ENCODE peak calls at places on chromosomes 13 and 19, in nine cellular contexts. L, K, T, F, Q, Y, S, U and H are unnamed samples.

GRCh38 chr13:111390522-111391270 is 70.3 kb downstream of the TEX29 start:
- DNase-seq in L (no peak), K (no peak), S (no peak), U (no peak), T (no peak), Y (no peak), F (no peak), Q (no peak), H (no peak)

GRCh38 chr13:113903361-113903760 is 39.5 kb upstream of the GAS6 start:
- DNase-seq in U (no peak), S (no peak), L (no peak), F (peak), K (no peak), Q (no peak), T (no peak), Y (peak), H (no peak)

GRCh38 chr13:80189889-80190597 is 150.9 kb downstream of the SPRY2 start:
- DNase-seq in Y (no peak), K (no peak), Q (no peak), L (no peak), S (no peak), T (no peak), U (no peak), F (no peak), H (no peak)

GRCh38 chr19:2711937-2712205 is 9.3 kb downstream of the DIRAS1 start:
- DNase-seq in S (no peak), L (no peak), U (no peak), K (no peak), T (no peak), Y (no peak), F (no peak), Q (no peak), H (no peak)

GRCh38 chr13:97058417-97058816 is 64.1 kb upstream of the OXGR1 start:
- DNase-seq in F (no peak), S (no peak), Q (no peak), L (no peak), T (no peak), K (no peak), Y (no peak), U (peak), H (no peak)

GRCh38 chr19:32041681-32042292 is 303.6 kb upstream of the ZNF507 start:
- DNase-seq in Y (peak), T (peak), S (no peak), U (peak), L (no peak), K (peak), Q (peak), F (peak), H (peak)

GRCh38 chr13:30881191-30881651 is 24.9 kb upstream of the MEDAG start:
- DNase-seq in K (no peak), Y (peak), F (no peak), T (peak), L (no peak), S (no peak), U (no peak), Q (no peak), H (no peak)

GRCh38 chr13:27973291-27973690 is 4.2 kb upstream of the CDX2 start:
- DNase-seq in U (no peak), T (no peak), F (no peak), S (no peak), Y (no peak), K (no peak), Q (no peak), L (no peak), H (no peak)

GRCh38 chr13:42594577-42595571 is 20.9 kb downstream of the TNFSF11 start:
- DNase-seq in S (peak), T (peak), U (peak), K (peak), Q (no peak), L (peak), Y (peak), F (peak), H (peak)

GRCh38 chr13:39461685-39462266 is 141.2 kb downstream of the LHFPL6 start:
- DNase-seq in Y (peak), L (no peak), U (no peak), Q (no peak), K (no peak), S (no peak), T (no peak), F (no peak), H (no peak)

DNA sequence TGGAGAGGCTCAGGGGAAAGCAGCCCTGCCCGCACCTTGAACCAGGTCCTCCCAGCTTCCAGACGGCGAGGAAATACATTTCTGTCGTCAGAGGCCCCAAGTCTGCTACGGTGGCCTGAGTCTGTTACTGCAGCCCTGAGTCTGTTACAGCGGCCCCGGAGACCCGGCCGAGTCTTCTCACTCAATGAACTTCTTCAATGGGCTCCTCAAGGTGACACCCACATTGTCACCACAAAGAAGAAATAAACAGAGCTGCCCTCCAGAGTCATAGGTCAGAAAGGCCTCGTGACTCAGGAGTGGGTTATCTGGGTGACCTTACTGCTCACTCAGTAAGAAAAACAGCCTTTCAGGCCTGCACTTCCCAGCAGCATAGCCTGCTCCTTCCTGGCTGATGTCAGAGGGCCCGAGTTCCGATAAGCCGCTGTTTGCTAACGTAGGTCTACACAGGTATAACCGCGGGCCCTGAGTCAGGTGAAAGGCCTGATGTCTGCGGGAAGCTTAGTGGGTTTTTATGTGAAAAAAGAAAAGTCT is 66.9 kb upstream of the TM9SF2 start:
- DNase-seq in L (no peak), U (no peak), S (no peak), Q (no peak), T (no peak), Y (no peak), F (no peak), K (no peak), H (no peak)
- TF ChIP-seq CTCF in L (no peak), U (no peak), S (no peak), Q (peak), T (no peak), Y (no peak), F (no peak), K (no peak), H (no peak)

GRCh38 chr13:49369876-49370275 is 74.0 kb downstream of the CAB39L start:
- DNase-seq in S (no peak), Q (no peak), Y (no peak), F (no peak), U (no peak), L (no peak), K (no peak), T (no peak), H (no peak)

GRCh38 chr13:49368688-49369087 is 75.2 kb downstream of the CAB39L start:
- DNase-seq in L (no peak), T (no peak), F (no peak), Q (no peak), U (no peak), S (no peak), K (no peak), Y (no peak), H (no peak)

GRCh38 chr13:49367640-49368431 is 76.0 kb downstream of the CAB39L start:
- DNase-seq in S (no peak), K (no peak), U (peak), Q (no peak), Y (peak), F (no peak), T (no peak), L (no peak), H (no peak)

GRCh38 chr13:49371943-49372636 is 71.8 kb downstream of the CAB39L start:
- DNase-seq in Y (peak), K (no peak), U (no peak), Q (no peak), T (no peak), F (no peak), S (no peak), L (no peak), H (no peak)

DNA sequence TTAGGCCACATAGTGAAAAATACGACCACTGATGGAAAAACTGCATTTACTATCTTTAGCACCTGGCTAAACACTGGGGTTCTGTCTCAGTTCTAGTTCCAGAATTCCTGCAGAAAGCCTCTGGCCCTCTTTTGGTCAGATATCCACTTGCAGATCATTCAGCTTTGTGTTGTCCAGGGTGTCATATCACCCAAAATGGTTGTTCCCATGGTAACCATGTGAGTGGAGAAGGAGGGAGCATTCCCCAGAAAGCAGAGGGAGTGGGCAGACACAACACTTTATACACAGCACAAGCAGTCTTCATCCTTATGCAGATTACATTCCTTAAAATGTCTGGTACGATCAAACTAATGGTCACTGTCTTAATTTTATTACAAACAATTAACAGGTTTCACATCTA is 73.5 kb downstream of the CAB39L start:
- DNase-seq in L (no peak), K (no peak), Y (no peak), F (no peak), Q (no peak), U (peak), S (no peak), T (no peak), H (no peak)
- H3K27ac ChIP-seq in L (no peak), K (no peak), Y (no peak), F (no peak), Q (no peak), U (no peak), S (no peak), T (no peak), H (no peak)

DNA sequence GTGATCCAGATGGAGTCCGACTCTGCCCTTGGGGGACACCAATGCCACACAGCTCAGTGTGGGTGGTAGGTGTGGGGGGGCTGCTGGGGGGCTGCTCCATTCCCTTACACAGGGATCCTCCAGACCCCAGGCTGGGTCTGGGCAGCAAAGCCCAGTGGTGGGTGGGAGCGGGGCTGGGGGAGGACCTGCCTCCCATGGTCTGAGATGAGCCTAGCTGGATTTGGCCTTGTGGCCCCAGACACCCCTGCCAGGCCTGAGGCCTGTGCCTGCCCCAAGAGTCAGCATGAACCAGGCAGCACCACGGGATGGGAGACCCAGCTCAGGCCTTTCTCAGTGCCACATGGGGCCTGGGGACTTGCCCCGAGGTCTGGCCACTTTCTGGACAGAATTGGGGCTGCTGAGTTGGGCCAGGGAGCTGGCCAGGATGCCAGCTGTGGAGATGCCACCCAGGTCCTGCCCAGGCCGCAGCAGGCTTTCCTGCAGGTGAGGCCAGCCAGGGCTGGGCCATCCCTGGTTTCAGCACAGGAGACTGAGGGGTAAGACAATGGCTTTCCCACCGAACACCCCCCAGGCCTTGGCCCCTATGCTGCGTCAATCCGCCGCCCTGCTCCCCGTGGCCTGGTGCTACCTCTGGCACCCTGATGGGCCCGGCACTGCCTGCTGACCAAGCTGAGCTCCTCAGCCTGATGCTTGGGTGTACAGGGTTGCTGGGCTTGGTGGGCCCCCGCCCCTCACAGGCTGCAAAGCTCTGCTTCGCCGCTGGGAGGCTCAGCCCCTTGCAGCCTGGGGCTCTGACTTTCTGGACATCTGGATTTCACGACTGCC is 24.2 kb downstream of the CEBPG start:
- DNase-seq in T (no peak), U (peak), K (no peak), Q (peak), F (no peak), S (no peak), L (no peak), Y (no peak), H (no peak)
- TF ChIP-seq CTCF in T (no peak), U (peak), K (no peak), Q (no peak), F (no peak), S (peak), L (peak), Y (no peak), H (no peak)

GRCh38 chr19:48896191-48896720 is 2.3 kb downstream of the TULP2 start:
- DNase-seq in L (no peak), Q (peak), S (no peak), K (no peak), F (peak), T (no peak), Y (peak), U (peak), H (no peak)
- H3K27ac ChIP-seq in L (no peak), Q (no peak), S (no peak), K (no peak), F (peak), T (no peak), Y (no peak), U (no peak), H (no peak)

GRCh38 chr19:39038098-39038497 is 5.7 kb upstream of the FBXO27 start:
- DNase-seq in L (no peak), U (peak), Y (peak), T (no peak), F (peak), Q (peak), K (peak), S (peak), H (no peak)
- TF ChIP-seq CTCF in L (no peak), U (no peak), Y (no peak), T (no peak), F (no peak), Q (no peak), K (peak), S (peak), H (peak)

GRCh38 chr19:35592226-35592625 is 6.3 kb downstream of the PMIS2 start:
- DNase-seq in L (peak), U (peak), T (peak), K (peak), Q (no peak), Y (peak), S (peak), F (no peak), H (no peak)
- H3K27ac ChIP-seq in L (no peak), U (no peak), T (no peak), K (no peak), Q (no peak), Y (no peak), S (no peak), F (no peak), H (no peak)

DNA sequence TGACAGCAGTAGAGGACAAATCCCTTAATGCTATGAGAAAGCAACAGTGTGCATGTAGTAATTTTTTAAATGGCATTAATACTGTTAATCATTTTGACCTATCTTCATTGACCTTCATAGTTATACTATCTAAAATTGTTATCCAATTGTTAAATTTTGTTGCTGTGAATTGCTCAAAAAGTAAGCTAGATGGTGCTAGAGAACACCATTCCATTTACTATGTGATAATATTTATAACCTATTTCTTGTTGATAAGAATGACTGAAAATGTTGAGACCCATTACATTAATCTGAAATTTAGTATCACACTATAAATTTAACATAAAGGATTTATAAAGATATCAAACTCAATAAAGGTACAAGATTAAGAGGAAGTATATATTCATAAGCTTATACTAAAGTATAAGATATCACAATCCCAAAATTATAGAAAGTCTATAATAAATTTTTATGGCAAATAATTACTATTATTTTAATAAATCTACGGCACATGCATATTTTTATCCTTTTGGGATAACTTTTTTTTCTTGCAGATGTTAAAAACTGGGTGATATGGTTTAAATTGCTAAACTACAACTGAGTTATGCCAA is 1573.3 kb downstream of the PCDH9 start:
- DNase-seq in K (peak), Q (no peak), S (peak), L (no peak), F (no peak), T (no peak), U (no peak), Y (peak), H (no peak)
- TF ChIP-seq CTCF in K (peak), Q (no peak), S (peak), L (peak), F (no peak), T (peak), U (peak), Y (peak), H (peak)

DNA sequence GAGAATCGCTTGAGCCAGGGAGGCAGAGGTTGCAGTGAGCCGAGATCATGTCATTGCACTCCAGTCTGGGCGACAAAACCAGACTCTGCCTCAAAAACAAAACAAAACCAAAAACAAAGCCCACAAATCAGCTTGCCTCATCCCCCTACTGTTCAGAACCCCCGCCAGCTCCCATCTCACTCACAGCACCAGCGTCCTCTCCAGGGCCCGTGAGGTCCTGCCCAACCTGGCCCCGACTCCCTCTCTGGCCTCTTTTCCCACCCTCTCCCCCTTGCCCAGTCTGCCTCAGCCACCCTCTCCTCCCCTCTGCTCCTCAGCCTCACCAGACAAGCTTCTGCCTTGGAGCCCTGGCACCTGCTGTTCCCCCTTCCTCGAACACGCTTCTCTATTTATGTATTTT is 3.8 kb downstream of the SLC8A2 start:
- DNase-seq in T (no peak), F (no peak), S (no peak), U (peak), Q (no peak), K (no peak), Y (no peak), L (no peak), H (no peak)
- H3K27ac ChIP-seq in T (no peak), F (no peak), S (no peak), U (no peak), Q (no peak), K (no peak), Y (no peak), L (no peak), H (no peak)

DNA sequence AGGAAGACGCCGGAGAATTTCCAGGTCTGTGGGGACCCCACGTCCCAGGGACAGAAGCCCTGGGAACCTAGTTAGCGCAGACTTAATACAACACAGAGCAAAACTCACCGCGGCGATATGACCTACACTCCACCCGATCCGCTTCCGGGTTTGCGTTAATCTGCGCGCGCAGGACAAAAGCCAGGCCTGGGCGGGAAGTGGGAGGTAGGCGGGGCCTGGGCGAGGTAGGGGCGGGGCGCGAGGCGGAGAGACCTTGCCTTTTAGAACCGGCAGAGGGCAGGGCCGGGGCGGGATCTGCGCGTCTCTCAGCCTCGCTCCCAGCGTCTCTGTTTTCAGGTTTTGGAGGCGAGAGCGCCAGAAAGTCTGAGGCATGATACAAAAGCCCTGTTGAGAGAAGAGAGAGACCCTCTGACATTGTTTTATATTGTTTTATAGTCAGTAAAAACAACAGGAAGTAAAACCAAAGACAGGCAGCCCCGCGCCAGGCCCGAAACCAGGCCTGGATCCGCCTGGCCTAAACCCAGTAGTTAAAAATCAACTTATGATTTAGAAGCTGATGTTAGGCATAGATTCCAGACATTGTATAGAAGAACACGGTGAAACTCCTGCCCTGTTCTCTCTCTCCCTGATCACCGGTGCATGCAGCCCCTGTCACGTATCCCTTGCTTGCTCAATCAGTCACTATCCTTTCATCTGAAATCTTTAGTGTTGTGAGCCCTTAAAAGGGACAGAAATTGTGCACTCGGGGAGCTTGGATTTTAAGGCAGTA is at the start of gene ZNF611:
- DNase-seq in T (peak), Q (peak), F (peak), U (peak), L (no peak), S (peak), Y (peak), K (peak), H (peak)
- TF ChIP-seq CTCF in T (peak), Q (peak), F (peak), U (peak), L (peak), S (peak), Y (peak), K (peak), H (peak)

GRCh38 chr19:14476663-14477401 is 1.7 kb upstream of the PTGER1 start:
- DNase-seq in K (peak), Y (peak), F (no peak), U (no peak), T (no peak), S (no peak), Q (no peak), L (no peak), H (peak)
- H3K27ac ChIP-seq in K (peak), Y (peak), F (no peak), U (no peak), T (no peak), S (no peak), Q (no peak), L (peak), H (no peak)